ENCODE peak calls at places on chromosomes 12 and 14, in five cellular contexts. One of them, this sample, is unnamed.

GRCh38 chr14:85250369-85250768 is 279.6 kb upstream of the FLRT2 start:
- DNase-seq in endothelial cell of umbilical vein: peak; percentile 78
- DNase-seq in cardiac fibroblast: no peak
- DNase-seq in uterus: no peak
- DNase-seq in left ventricle myocardium inferior: no peak
- DNase-seq in this sample: no peak

GRCh38 chr12:30997685-30998440 is 71.3 kb downstream of the TSPAN11 start:
- DNase-seq in left ventricle myocardium inferior: no peak
- DNase-seq in uterus: no peak
- DNase-seq in endothelial cell of umbilical vein: no peak
- DNase-seq in cardiac fibroblast: no peak
- DNase-seq in this sample: no peak

GRCh38 chr12:109795023-109795422 is 38.2 kb downstream of the TRPV4 start:
- DNase-seq in cardiac fibroblast: peak; percentile 86
- DNase-seq in left ventricle myocardium inferior: no peak
- DNase-seq in endothelial cell of umbilical vein: no peak
- DNase-seq in uterus: no peak
- DNase-seq in this sample: peak; percentile 48

GRCh38 chr12:116708826-116709756 is 28.8 kb downstream of the SPRING1 start:
- DNase-seq in endothelial cell of umbilical vein: peak; percentile 52
- DNase-seq in cardiac fibroblast: peak; percentile 63
- DNase-seq in left ventricle myocardium inferior: peak; percentile 37
- DNase-seq in uterus: peak; percentile 41
- DNase-seq in this sample: peak; percentile 20

GRCh38 chr14:105261781-105262180 is 13.4 kb downstream of the BTBD6 start:
- DNase-seq in endothelial cell of umbilical vein: no peak
- DNase-seq in left ventricle myocardium inferior: peak; percentile 59
- DNase-seq in uterus: no peak
- DNase-seq in cardiac fibroblast: no peak
- DNase-seq in this sample: no peak

GRCh38 chr12:82862876-82863649 is 176.4 kb downstream of the TMTC2 start:
- DNase-seq in left ventricle myocardium inferior: no peak
- DNase-seq in endothelial cell of umbilical vein: no peak
- DNase-seq in cardiac fibroblast: no peak
- DNase-seq in uterus: no peak
- DNase-seq in this sample: no peak

GRCh38 chr12:25670076-25671055 is 117.3 kb upstream of the LMNTD1 start:
- DNase-seq in left ventricle myocardium inferior: no peak
- DNase-seq in uterus: no peak
- DNase-seq in endothelial cell of umbilical vein: no peak
- DNase-seq in cardiac fibroblast: peak; percentile 14
- DNase-seq in this sample: no peak

GRCh38 chr14:39342768-39343167 is 89.5 kb downstream of the FBXO33 start:
- DNase-seq in endothelial cell of umbilical vein: no peak
- DNase-seq in uterus: no peak
- DNase-seq in left ventricle myocardium inferior: no peak
- DNase-seq in cardiac fibroblast: no peak
- DNase-seq in this sample: no peak

GRCh38 chr12:21650997-21651396 is 6.6 kb downstream of the LDHB start:
- DNase-seq in endothelial cell of umbilical vein: no peak
- DNase-seq in left ventricle myocardium inferior: no peak
- DNase-seq in cardiac fibroblast: no peak
- DNase-seq in uterus: no peak
- DNase-seq in this sample: no peak

GRCh38 chr12:92927055-92927435 is 2.0 kb downstream of the EEA1 start:
- DNase-seq in cardiac fibroblast: peak; percentile 63
- DNase-seq in endothelial cell of umbilical vein: peak; percentile 41
- DNase-seq in uterus: no peak
- DNase-seq in left ventricle myocardium inferior: no peak
- DNase-seq in this sample: peak; percentile 18

GRCh38 chr14:33857650-33858049 is 93.2 kb downstream of the EGLN3 start:
- DNase-seq in left ventricle myocardium inferior: no peak
- DNase-seq in uterus: no peak
- DNase-seq in cardiac fibroblast: no peak
- DNase-seq in endothelial cell of umbilical vein: no peak
- DNase-seq in this sample: no peak

GRCh38 chr12:45166056-45166455 is 49.8 kb upstream of the ANO6 start:
- DNase-seq in uterus: no peak
- DNase-seq in endothelial cell of umbilical vein: peak; percentile 11
- DNase-seq in cardiac fibroblast: no peak
- DNase-seq in left ventricle myocardium inferior: no peak
- DNase-seq in this sample: no peak

GRCh38 chr12:90028620-90029051 is 320.0 kb upstream of the ATP2B1 start:
- DNase-seq in left ventricle myocardium inferior: no peak
- DNase-seq in uterus: no peak
- DNase-seq in endothelial cell of umbilical vein: peak; percentile 69
- DNase-seq in cardiac fibroblast: peak; percentile 24
- DNase-seq in this sample: no peak

GRCh38 chr12:52603314-52603713 is 2.1 kb upstream of the KRT72 start:
- DNase-seq in cardiac fibroblast: no peak
- DNase-seq in endothelial cell of umbilical vein: no peak
- DNase-seq in uterus: no peak
- DNase-seq in left ventricle myocardium inferior: no peak
- DNase-seq in this sample: no peak

GRCh38 chr14:102481791-102482238 is 27.8 kb downstream of the ANKRD9 start:
- DNase-seq in uterus: no peak
- DNase-seq in endothelial cell of umbilical vein: no peak
- DNase-seq in left ventricle myocardium inferior: no peak
- DNase-seq in cardiac fibroblast: peak; percentile 68
- DNase-seq in this sample: no peak

GRCh38 chr14:92400579-92401444 is 77.8 kb downstream of the SLC24A4 start:
- DNase-seq in cardiac fibroblast: no peak
- DNase-seq in uterus: no peak
- DNase-seq in left ventricle myocardium inferior: no peak
- DNase-seq in endothelial cell of umbilical vein: no peak
- DNase-seq in this sample: no peak

GRCh38 chr12:111437816-111438454 is 32.2 kb downstream of the SH2B3 start:
- DNase-seq in left ventricle myocardium inferior: no peak
- DNase-seq in endothelial cell of umbilical vein: peak; percentile 95
- DNase-seq in uterus: no peak
- DNase-seq in cardiac fibroblast: peak; percentile 91
- DNase-seq in this sample: no peak

DNA sequence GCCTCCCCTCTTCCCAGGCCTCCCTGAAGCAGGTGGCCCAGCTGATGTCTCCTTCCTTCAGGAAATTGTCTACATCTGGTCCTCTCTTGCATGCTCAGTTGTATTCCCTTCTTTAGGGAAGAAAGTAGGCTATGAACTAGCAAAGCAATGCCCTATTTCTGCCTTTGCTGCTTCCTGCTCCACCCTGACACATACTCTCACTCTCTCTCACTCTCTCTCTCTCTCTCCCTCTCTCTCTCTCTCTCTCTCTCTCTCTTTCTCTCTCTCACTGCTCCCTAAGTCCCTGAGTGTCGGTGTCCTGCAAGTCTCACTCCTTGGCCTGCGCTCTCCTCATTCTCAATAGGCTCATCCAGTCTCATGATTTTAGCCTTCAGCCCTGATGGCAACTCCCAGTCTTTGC is 19.4 kb upstream of the PARP11 start:
- DNase-seq in uterus: no peak
- DNase-seq in left ventricle myocardium inferior: no peak
- DNase-seq in endothelial cell of umbilical vein: no peak
- DNase-seq in cardiac fibroblast: no peak
- DNase-seq in this sample: no peak
- H3K4me3 ChIP-seq in uterus: no peak overlapping the region
- H3K4me3 ChIP-seq in left ventricle myocardium inferior: no peak overlapping the region
- H3K4me3 ChIP-seq in endothelial cell of umbilical vein: no peak overlapping the region
- H3K4me3 ChIP-seq in cardiac fibroblast: no peak overlapping the region
- H3K4me3 ChIP-seq in this sample: no peak overlapping the region

GRCh38 chr12:11916113-11916512 is 154.6 kb upstream of the BCL2L14 start:
- DNase-seq in left ventricle myocardium inferior: no peak
- DNase-seq in uterus: no peak
- DNase-seq in endothelial cell of umbilical vein: no peak
- DNase-seq in cardiac fibroblast: no peak
- DNase-seq in this sample: no peak
- H3K4me3 ChIP-seq in left ventricle myocardium inferior: no peak overlapping the region
- H3K4me3 ChIP-seq in uterus: no peak overlapping the region
- H3K4me3 ChIP-seq in endothelial cell of umbilical vein: no peak overlapping the region
- H3K4me3 ChIP-seq in cardiac fibroblast: no peak overlapping the region
- H3K4me3 ChIP-seq in this sample: no peak overlapping the region

GRCh38 chr12:46224401-46224800 is 44.4 kb downstream of the SLC38A1 start:
- DNase-seq in left ventricle myocardium inferior: peak; percentile 33
- DNase-seq in cardiac fibroblast: peak; percentile 55
- DNase-seq in uterus: peak; percentile 71
- DNase-seq in endothelial cell of umbilical vein: no peak
- DNase-seq in this sample: peak; percentile 51
- H3K4me3 ChIP-seq in left ventricle myocardium inferior: no peak overlapping the region
- H3K4me3 ChIP-seq in cardiac fibroblast: no peak overlapping the region
- H3K4me3 ChIP-seq in uterus: no peak overlapping the region
- H3K4me3 ChIP-seq in endothelial cell of umbilical vein: no peak overlapping the region
- H3K4me3 ChIP-seq in this sample: no peak overlapping the region

GRCh38 chr12:47361389-47362031 is 281.8 kb upstream of the AMIGO2 start:
- DNase-seq in left ventricle myocardium inferior: no peak
- DNase-seq in cardiac fibroblast: no peak
- DNase-seq in uterus: peak; percentile 66
- DNase-seq in endothelial cell of umbilical vein: no peak
- DNase-seq in this sample: no peak
- H3K4me3 ChIP-seq in left ventricle myocardium inferior: no peak overlapping the region
- H3K4me3 ChIP-seq in cardiac fibroblast: no peak overlapping the region
- H3K4me3 ChIP-seq in uterus: no peak overlapping the region
- H3K4me3 ChIP-seq in endothelial cell of umbilical vein: no peak overlapping the region
- H3K4me3 ChIP-seq in this sample: no peak overlapping the region

GRCh38 chr12:125186471-125187147 is 121.4 kb downstream of the AACS start:
- DNase-seq in left ventricle myocardium inferior: no peak
- DNase-seq in cardiac fibroblast: peak; percentile 21
- DNase-seq in uterus: no peak
- DNase-seq in endothelial cell of umbilical vein: no peak
- DNase-seq in this sample: no peak

GRCh38 chr12:125188912-125189881 is 124.0 kb downstream of the AACS start:
- DNase-seq in endothelial cell of umbilical vein: no peak
- DNase-seq in left ventricle myocardium inferior: no peak
- DNase-seq in cardiac fibroblast: no peak
- DNase-seq in uterus: no peak
- DNase-seq in this sample: no peak

GRCh38 chr12:125187148-125187733 is 122.0 kb downstream of the AACS start:
- DNase-seq in left ventricle myocardium inferior: no peak
- DNase-seq in cardiac fibroblast: peak; percentile 25
- DNase-seq in endothelial cell of umbilical vein: no peak
- DNase-seq in uterus: no peak
- DNase-seq in this sample: no peak

GRCh38 chr12:125185740-125186470 is 120.7 kb downstream of the AACS start:
- DNase-seq in left ventricle myocardium inferior: peak; percentile 82
- DNase-seq in cardiac fibroblast: peak; percentile 73
- DNase-seq in endothelial cell of umbilical vein: peak; percentile 53
- DNase-seq in uterus: peak; percentile 31
- DNase-seq in this sample: peak; percentile 10

GRCh38 chr12:125187780-125188741 is 122.8 kb downstream of the AACS start:
- DNase-seq in cardiac fibroblast: no peak
- DNase-seq in uterus: no peak
- DNase-seq in endothelial cell of umbilical vein: no peak
- DNase-seq in left ventricle myocardium inferior: no peak
- DNase-seq in this sample: no peak
- H3K4me3 ChIP-seq in cardiac fibroblast: no peak overlapping the region
- H3K4me3 ChIP-seq in uterus: no peak overlapping the region
- H3K4me3 ChIP-seq in endothelial cell of umbilical vein: no peak overlapping the region
- H3K4me3 ChIP-seq in left ventricle myocardium inferior: peak overlapping the region; percentile 67
- H3K4me3 ChIP-seq in this sample: peak overlapping the region; percentile 51

DNA sequence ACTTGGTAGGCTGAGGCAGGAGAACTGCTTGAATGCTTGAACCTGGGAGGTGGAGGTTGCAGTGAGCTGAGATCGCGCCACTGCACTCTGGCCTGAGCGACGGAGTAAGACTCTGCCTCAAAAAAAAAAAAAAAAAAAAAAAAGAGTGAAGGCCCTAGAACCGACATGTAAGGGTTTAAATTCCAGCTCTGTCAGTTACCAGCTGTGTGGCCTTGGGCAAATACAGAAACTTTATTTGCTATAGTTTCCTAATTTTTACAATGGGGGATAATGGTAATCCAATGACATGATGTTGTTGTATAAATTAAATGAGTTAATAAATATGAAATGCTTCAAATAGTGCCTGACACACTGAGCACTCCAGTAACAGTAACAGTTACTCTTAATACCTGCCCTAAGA is 19.6 kb upstream of the PYGL start:
- DNase-seq in uterus: no peak
- DNase-seq in left ventricle myocardium inferior: no peak
- DNase-seq in cardiac fibroblast: no peak
- DNase-seq in endothelial cell of umbilical vein: no peak
- DNase-seq in this sample: no peak
- H3K4me3 ChIP-seq in uterus: no peak overlapping the region
- H3K4me3 ChIP-seq in left ventricle myocardium inferior: no peak overlapping the region
- H3K4me3 ChIP-seq in cardiac fibroblast: no peak overlapping the region
- H3K4me3 ChIP-seq in endothelial cell of umbilical vein: no peak overlapping the region
- H3K4me3 ChIP-seq in this sample: no peak overlapping the region

GRCh38 chr14:74506408-74506807 is 12.8 kb downstream of the ISCA2 start:
- DNase-seq in uterus: no peak
- DNase-seq in endothelial cell of umbilical vein: no peak
- DNase-seq in left ventricle myocardium inferior: no peak
- DNase-seq in cardiac fibroblast: no peak
- DNase-seq in this sample: no peak

GRCh38 chr14:74504412-74504811 is 10.8 kb downstream of the ISCA2 start:
- DNase-seq in cardiac fibroblast: no peak
- DNase-seq in left ventricle myocardium inferior: no peak
- DNase-seq in uterus: no peak
- DNase-seq in endothelial cell of umbilical vein: no peak
- DNase-seq in this sample: no peak

GRCh38 chr14:74507085-74507484 is 13.5 kb downstream of the ISCA2 start:
- DNase-seq in cardiac fibroblast: no peak
- DNase-seq in left ventricle myocardium inferior: no peak
- DNase-seq in uterus: no peak
- DNase-seq in endothelial cell of umbilical vein: no peak
- DNase-seq in this sample: no peak

GRCh38 chr14:74504874-74505617 is 11.5 kb downstream of the ISCA2 start:
- DNase-seq in endothelial cell of umbilical vein: no peak
- DNase-seq in left ventricle myocardium inferior: no peak
- DNase-seq in cardiac fibroblast: no peak
- DNase-seq in uterus: no peak
- DNase-seq in this sample: no peak

GRCh38 chr14:74505831-74506230 is 12.3 kb downstream of the ISCA2 start:
- DNase-seq in uterus: no peak
- DNase-seq in left ventricle myocardium inferior: no peak
- DNase-seq in cardiac fibroblast: no peak
- DNase-seq in endothelial cell of umbilical vein: no peak
- DNase-seq in this sample: no peak
- H3K4me3 ChIP-seq in uterus: no peak overlapping the region
- H3K4me3 ChIP-seq in left ventricle myocardium inferior: no peak overlapping the region
- H3K4me3 ChIP-seq in cardiac fibroblast: no peak overlapping the region
- H3K4me3 ChIP-seq in endothelial cell of umbilical vein: no peak overlapping the region
- H3K4me3 ChIP-seq in this sample: no peak overlapping the region